ENCODE peak calls at places on chromosome 13, in six cellular contexts. W is HFFc6; E is stimulated activated CD4-positive, alpha-beta T cell treated with anti-CD3 and anti-CD28 coated beads, Interleukin-2, amount 100 ng/mL, for 24 hours; A is HepG2; J is AG04450; T is renal cortical epithelial cell. R is an unnamed sample.

GRCh38 chr13:49563513-49563912 is 21.8 kb downstream of the RCBTB1 start:
- DNase-seq in J (no peak), W (no peak), T (peak; percentile 64), A (no peak), E (no peak), R (no peak)

GRCh38 chr13:69287050-69287698 is 820.5 kb upstream of the ATXN8OS start:
- DNase-seq in E (no peak), T (no peak), W (no peak), A (no peak), J (no peak), R (no peak)

GRCh38 chr13:48585456-48585840 is 52.6 kb upstream of the RCBTB2 start:
- DNase-seq in T (peak; percentile 88), J (no peak), W (no peak), A (peak; percentile 43), E (no peak), R (no peak)

GRCh38 chr13:60396783-60397692 is at the start of gene TDRD3:
- DNase-seq in W (peak; percentile 79), J (peak; percentile 62), T (peak; percentile 74), E (peak; percentile 78), A (peak; percentile 81), R (peak; percentile 86)

GRCh38 chr13:51426982-51427381 is 25.9 kb downstream of the INTS6 start:
- DNase-seq in W (no peak), E (no peak), T (no peak), A (no peak), J (no peak), R (no peak)

GRCh38 chr13:103758222-103758621 is 692.0 kb upstream of the SLC10A2 start:
- DNase-seq in T (no peak), J (no peak), E (no peak), A (no peak), W (no peak), R (no peak)

GRCh38 chr13:76993021-76993420 is 1.1 kb downstream of the CLN5 start:
- DNase-seq in W (peak; percentile 37), E (no peak), T (no peak), A (no peak), J (no peak), R (no peak)

GRCh38 chr13:60329221-60329983 is 67.6 kb upstream of the TDRD3 start:
- DNase-seq in T (peak; percentile 52), A (peak; percentile 12), J (no peak), W (peak; percentile 34), E (no peak), R (peak; percentile 27)

GRCh38 chr13:110944121-110944967 is 29.5 kb upstream of the ANKRD10 start:
- DNase-seq in T (peak; percentile 71), W (peak; percentile 59), J (peak; percentile 20), E (peak; percentile 24), A (peak; percentile 52), R (peak; percentile 14)

GRCh38 chr13:75481176-75482069 is 546 bp downstream of the TBC1D4 start:
- DNase-seq in A (no peak), E (peak; percentile 26), W (no peak), T (no peak), J (no peak), R (peak; percentile 59)

GRCh38 chr13:104473936-104474335 is 1407.7 kb upstream of the SLC10A2 start:
- DNase-seq in W (no peak), E (no peak), A (no peak), J (no peak), T (peak; percentile 26), R (no peak)

GRCh38 chr13:110340812-110341444 is 33.8 kb downstream of the COL4A2 start:
- DNase-seq in E (peak; percentile 74), T (peak; percentile 65), W (peak; percentile 45), J (no peak), A (no peak), R (no peak)

GRCh38 chr13:89923731-89924130 is 1423.8 kb upstream of the MIR17HG start:
- DNase-seq in W (no peak), E (no peak), A (no peak), T (peak; percentile 57), J (peak; percentile 8), R (no peak)

GRCh38 chr13:93777504-93777903 is 550.9 kb downstream of the GPC6 start:
- DNase-seq in A (no peak), W (no peak), E (no peak), J (no peak), T (no peak), R (no peak)

GRCh38 chr13:90908792-90909191 is 438.7 kb upstream of the MIR17HG start:
- DNase-seq in W (no peak), E (no peak), A (no peak), J (no peak), T (no peak), R (no peak)